ENCODE peak calls at places on chromosomes 6 and 20, in eight cellular contexts. T is CD8-positive, alpha-beta T cell; C is cardiac muscle cell; S is astrocyte of the spinal cord; N is fibroblast of lung; J is adrenal gland; R is GM20000; V is endothelial cell. F is an unnamed sample.

GRCh38 chr6:37940074-37940847 is 120.7 kb downstream of the ZFAND3 start:
- DNase-seq in T (no peak), C (peak), S (peak), N (peak), J (peak), R (no peak), V (no peak), F (no peak)

GRCh38 chr20:58895099-58895795 is 42.7 kb downstream of the GNAS start:
- DNase-seq in T (no peak), C (no peak), S (no peak), N (no peak), J (no peak), R (no peak), V (no peak), F (no peak)

GRCh38 chr6:167975449-167975848 is 22.0 kb upstream of the KIF25 start:
- DNase-seq in T (no peak), C (no peak), S (no peak), N (no peak), J (no peak), R (no peak), V (no peak), F (no peak)

GRCh38 chr6:30759575-30760239 is 15.4 kb upstream of the IER3 start:
- DNase-seq in T (no peak), C (peak), S (peak), N (peak), J (no peak), R (no peak), V (no peak), F (no peak)

GRCh38 chr6:44076366-44077200 is 50.7 kb downstream of the MRPL14 start:
- DNase-seq in T (no peak), C (peak), S (no peak), N (no peak), J (peak), R (peak), V (peak), F (no peak)

GRCh38 chr20:44209691-44210421 is 715 bp downstream of the OSER1 start:
- DNase-seq in T (no peak), C (peak), S (peak), N (peak), J (peak), R (no peak), V (peak), F (no peak)

GRCh38 chr6:127188752-127189151 is 70.3 kb downstream of the RSPO3 start:
- DNase-seq in T (no peak), C (no peak), S (no peak), N (no peak), J (no peak), R (no peak), V (no peak), F (no peak)

GRCh38 chr20:62305149-62305764 is 2.5 kb downstream of the ADRM1 start:
- DNase-seq in T (no peak), C (no peak), S (no peak), N (no peak), J (peak), R (no peak), V (no peak), F (no peak)

GRCh38 chr6:16800942-16801341 is 39.7 kb upstream of the ATXN1 start:
- DNase-seq in T (no peak), C (peak), S (no peak), N (peak), J (no peak), R (no peak), V (no peak), F (no peak)

GRCh38 chr6:43807228-43808061 is 37.4 kb downstream of the VEGFA start:
- DNase-seq in T (no peak), C (no peak), S (no peak), N (no peak), J (no peak), R (no peak), V (no peak), F (no peak)

GRCh38 chr6:40962241-40962640 is 76.8 kb downstream of the UNC5CL start:
- DNase-seq in T (no peak), C (no peak), S (peak), N (peak), J (no peak), R (peak), V (no peak), F (peak)

GRCh38 chr6:17280552-17281090 is 540 bp upstream of the RBM24 start:
- DNase-seq in T (no peak), C (peak), S (peak), N (peak), J (no peak), R (peak), V (peak), F (no peak)

GRCh38 chr6:142944126-142945066 is 580 bp downstream of the HIVEP2 start:
- DNase-seq in T (peak), C (peak), S (peak), N (peak), J (peak), R (peak), V (peak), F (peak)

GRCh38 chr6:126293891-126294524 is 45.9 kb upstream of the CENPW start:
- DNase-seq in T (no peak), C (no peak), S (no peak), N (peak), J (no peak), R (no peak), V (no peak), F (no peak)

GRCh38 chr6:139982652-139983051 is 608.2 kb upstream of the CITED2 start:
- DNase-seq in T (no peak), C (no peak), S (peak), N (peak), J (no peak), R (no peak), V (no peak), F (no peak)

GRCh38 chr20:36305602-36306556 is at the start of gene DLGAP4:
- DNase-seq in T (no peak), C (peak), S (no peak), N (no peak), J (no peak), R (no peak), V (no peak), F (no peak)

GRCh38 chr6:166721576-166721975 is 94.5 kb upstream of the RPS6KA2 start:
- DNase-seq in T (no peak), C (no peak), S (no peak), N (no peak), J (no peak), R (no peak), V (no peak), F (no peak)

GRCh38 chr20:3678198-3678597 is 3.6 kb downstream of the ADAM33 start:
- DNase-seq in T (no peak), C (no peak), S (no peak), N (no peak), J (no peak), R (no peak), V (no peak), F (no peak)

GRCh38 chr6:148231572-148231971 is 111.1 kb upstream of the SASH1 start:
- DNase-seq in T (no peak), C (no peak), S (peak), N (peak), J (no peak), R (no peak), V (no peak), F (no peak)

GRCh38 chr20:31836853-31837608 is 8.4 kb downstream of the FOXS1 start:
- DNase-seq in T (no peak), C (no peak), S (peak), N (peak), J (no peak), R (no peak), V (no peak), F (no peak)

GRCh38 chr20:24781061-24781980 is 167.7 kb upstream of the CST7 start:
- DNase-seq in T (no peak), C (peak), S (peak), N (peak), J (no peak), R (no peak), V (peak), F (no peak)
- TF ChIP-seq CTCF in T (no peak), C (peak), S (peak), N (peak), J (no peak), R (peak), V (no peak), F (peak)

GRCh38 chr6:73937805-73938204 is 241.8 kb downstream of the CD109 start:
- DNase-seq in T (no peak), C (no peak), S (no peak), N (no peak), J (no peak), R (no peak), V (no peak), F (no peak)

GRCh38 chr6:73943401-73943800 is 247.4 kb downstream of the CD109 start:
- DNase-seq in T (no peak), C (no peak), S (no peak), N (no peak), J (no peak), R (no peak), V (no peak), F (no peak)

GRCh38 chr6:73943930-73944652 is 248.1 kb downstream of the CD109 start:
- DNase-seq in T (no peak), C (no peak), S (no peak), N (no peak), J (no peak), R (no peak), V (no peak), F (no peak)

GRCh38 chr6:73941892-73942291 is 245.9 kb downstream of the CD109 start:
- DNase-seq in T (no peak), C (no peak), S (no peak), N (no peak), J (no peak), R (no peak), V (no peak), F (no peak)

GRCh38 chr6:73942581-73942980 is 246.6 kb downstream of the CD109 start:
- DNase-seq in T (no peak), C (no peak), S (no peak), N (peak), J (no peak), R (no peak), V (no peak), F (no peak)
- TF ChIP-seq CTCF in T (no peak), C (no peak), S (no peak), N (no peak), J (no peak), R (no peak), V (no peak), F (peak)

GRCh38 chr6:109738200-109738599 is 47.1 kb downstream of the FIG4 start:
- DNase-seq in T (no peak), C (no peak), S (no peak), N (no peak), J (no peak), R (no peak), V (no peak), F (no peak)

GRCh38 chr6:109740787-109741186 is 49.7 kb downstream of the FIG4 start:
- DNase-seq in T (no peak), C (no peak), S (no peak), N (no peak), J (no peak), R (no peak), V (no peak), F (no peak)

GRCh38 chr6:109738667-109739066 is 47.6 kb downstream of the FIG4 start:
- DNase-seq in T (no peak), C (no peak), S (no peak), N (no peak), J (no peak), R (no peak), V (no peak), F (no peak)

GRCh38 chr6:109739671-109740070 is 48.6 kb downstream of the FIG4 start:
- DNase-seq in T (no peak), C (no peak), S (no peak), N (no peak), J (peak), R (no peak), V (no peak), F (no peak)

GRCh38 chr6:109736273-109737031 is 45.4 kb downstream of the FIG4 start:
- DNase-seq in T (no peak), C (peak), S (no peak), N (peak), J (no peak), R (no peak), V (no peak), F (no peak)
- TF ChIP-seq CTCF in T (no peak), C (no peak), S (no peak), N (no peak), J (no peak), R (no peak), V (no peak), F (no peak)

DNA sequence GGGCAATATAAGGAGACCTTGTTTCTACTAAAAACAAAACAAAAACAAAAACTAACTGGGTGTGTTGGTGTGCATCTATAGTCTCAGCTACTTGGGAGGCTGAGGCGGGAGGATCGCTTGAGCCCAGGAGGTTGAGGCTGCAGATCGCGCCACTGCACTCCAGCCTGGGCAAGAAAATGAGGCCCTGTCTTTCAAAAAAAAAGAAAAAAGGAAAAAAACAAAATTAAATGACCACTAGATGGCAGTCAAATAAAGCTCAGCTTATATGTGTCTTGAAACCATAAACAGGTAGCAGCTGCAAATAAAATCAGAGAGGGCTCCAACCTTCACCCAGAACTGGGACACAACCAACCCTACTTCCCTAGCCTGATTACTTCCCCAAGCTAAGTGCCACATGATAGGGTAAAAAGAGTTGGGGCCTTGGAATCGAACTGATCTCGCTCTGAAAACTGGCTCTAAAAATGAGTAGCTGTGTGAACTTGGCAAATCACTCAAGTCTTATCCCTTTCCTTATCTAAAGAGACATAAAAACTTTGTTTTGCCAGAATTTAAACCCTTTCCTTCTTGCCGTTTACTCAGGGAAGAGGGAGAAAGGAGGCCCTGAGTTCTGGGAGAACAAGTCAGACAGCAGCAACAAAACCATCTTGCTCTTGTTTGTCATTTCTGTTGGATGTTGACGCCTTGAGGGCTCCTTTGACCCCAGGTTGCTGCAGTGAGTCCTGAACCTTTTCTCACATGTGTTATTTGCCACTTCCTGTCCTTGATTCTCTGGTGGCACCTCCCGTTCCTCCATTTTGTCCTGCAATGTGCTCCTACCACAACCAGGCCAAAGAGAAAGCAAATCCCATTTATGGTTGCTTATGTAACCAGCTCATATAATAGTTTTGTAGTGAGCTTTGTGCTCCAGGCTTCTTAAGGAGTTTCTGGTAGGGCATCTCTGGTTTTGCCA is 66.9 kb upstream of the ADGRF4 start:
- DNase-seq in T (no peak), C (peak), S (peak), N (peak), J (no peak), R (peak), V (no peak), F (peak)
- TF ChIP-seq CTCF in T (peak), C (peak), S (peak), N (peak), J (peak), R (peak), V (peak), F (peak)